ENCODE peak calls at places on chromosomes 12 and 14, in four cellular contexts. A, K, M and Y are unnamed samples.

GRCh38 chr12:107450541-107450940 is 235.1 kb upstream of the PWP1 start:
- DNase-seq in A (peak), K (no peak), M (no peak), Y (no peak)

GRCh38 chr12:48000878-48001321 is 3.4 kb downstream of the COL2A1 start:
- DNase-seq in K (peak), M (no peak), A (peak), Y (peak)

GRCh38 chr12:52525661-52526499 is 5.7 kb upstream of the KRT5 start:
- DNase-seq in K (no peak), A (no peak), M (no peak), Y (no peak)

GRCh38 chr12:42298887-42299286 is 27.0 kb downstream of the ZCRB1 start:
- DNase-seq in K (no peak), M (no peak), A (no peak), Y (no peak)

GRCh38 chr12:95118788-95119179 is 45.4 kb upstream of the NR2C1 start:
- DNase-seq in M (no peak), A (peak), K (peak), Y (no peak)

GRCh38 chr12:75641031-75641780 is 129.8 kb upstream of the KRR1 start:
- DNase-seq in K (peak), M (peak), A (no peak), Y (peak)

GRCh38 chr12:18683603-18684002 is 54.2 kb downstream of the PLCZ1 start:
- DNase-seq in M (no peak), A (no peak), K (peak), Y (no peak)

GRCh38 chr14:61403411-61403810 is 82.0 kb downstream of the PRKCH start:
- DNase-seq in A (no peak), K (no peak), M (no peak), Y (no peak)

GRCh38 chr14:33210304-33210703 is 271.6 kb downstream of the NPAS3 start:
- DNase-seq in K (peak), M (no peak), A (peak), Y (no peak)

DNA sequence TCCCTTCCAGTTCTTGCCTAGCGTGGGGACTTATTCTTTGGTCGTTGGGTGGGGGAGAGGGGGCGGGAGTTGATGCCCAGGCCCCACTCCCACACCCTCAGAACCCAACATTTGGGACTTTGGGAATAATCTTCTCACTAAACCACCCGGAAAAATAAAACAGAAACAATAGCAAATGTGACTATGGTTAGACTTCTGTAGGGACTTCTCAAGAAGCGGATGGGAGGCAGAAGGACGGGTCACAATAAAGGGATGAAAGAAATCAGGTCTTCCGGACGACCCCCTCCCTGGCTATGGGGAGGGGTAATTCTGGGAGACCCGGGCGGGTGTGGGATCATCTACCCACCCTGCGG is 28.5 kb upstream of the SMUG1 start:
- DNase-seq in K (no peak), A (no peak), M (no peak), Y (no peak)
- TF ChIP-seq CTCF in K (no peak), A (no peak), M (no peak), Y (no peak)

DNA sequence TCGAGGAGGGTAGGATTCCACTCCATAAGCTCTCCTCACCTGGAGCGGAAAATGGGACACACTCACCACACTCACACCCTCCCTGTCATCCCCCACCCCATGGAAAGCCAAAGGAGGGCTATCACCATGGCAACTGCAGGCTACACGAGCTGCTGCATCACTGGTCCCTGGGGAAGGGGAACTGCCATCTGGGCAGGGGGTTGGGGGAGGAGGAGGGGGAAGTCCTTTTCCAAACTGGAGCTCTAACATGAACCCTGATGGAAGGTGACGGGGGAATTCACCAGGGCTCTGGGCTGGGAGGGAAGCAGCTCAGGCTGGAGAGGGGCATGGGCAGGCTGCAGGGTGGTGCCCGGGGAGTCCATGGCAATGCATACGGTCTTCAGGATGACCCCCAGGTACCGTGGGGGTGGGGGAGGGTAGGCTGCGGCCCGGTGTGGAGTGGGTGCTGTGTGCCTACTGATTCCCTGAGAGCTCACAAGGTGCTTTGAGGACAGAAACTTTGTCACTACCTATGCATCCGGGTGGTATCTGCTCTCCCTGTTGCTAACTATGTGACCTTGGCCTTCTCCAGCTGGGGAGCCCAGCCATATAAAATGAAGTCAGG is 94.5 kb downstream of the LRRC74A start:
- DNase-seq in A (peak), K (no peak), M (no peak), Y (no peak)
- H3K4me3 ChIP-seq in A (peak), K (no peak), M (no peak), Y (no peak)

GRCh38 chr14:66396165-66396564 is 90.0 kb upstream of the CCDC196 start:
- DNase-seq in K (no peak), A (no peak), M (no peak), Y (no peak)

GRCh38 chr14:66395300-66395699 is 90.9 kb upstream of the CCDC196 start:
- DNase-seq in A (peak), K (no peak), M (no peak), Y (no peak)

GRCh38 chr14:66401447-66402095 is 84.6 kb upstream of the CCDC196 start:
- DNase-seq in K (peak), A (no peak), M (no peak), Y (no peak)

GRCh38 chr14:66403183-66403582 is 83.0 kb upstream of the CCDC196 start:
- DNase-seq in M (no peak), K (peak), A (peak), Y (no peak)

GRCh38 chr14:66398437-66398836 is 87.7 kb upstream of the CCDC196 start:
- DNase-seq in K (no peak), M (no peak), A (no peak), Y (no peak)
- TF ChIP-seq CTCF in K (no peak), M (no peak), A (no peak), Y (no peak)

GRCh38 chr12:116358850-116359761 is 81.6 kb upstream of the MED13L start:
- DNase-seq in K (peak), M (peak), A (peak), Y (peak)
- H3K4me3 ChIP-seq in K (peak), M (peak), A (peak), Y (no peak)

GRCh38 chr12:82425241-82425640 is 66.9 kb downstream of the METTL25 start:
- DNase-seq in K (peak), M (no peak), A (no peak), Y (no peak)

GRCh38 chr12:82426081-82426480 is 67.8 kb downstream of the METTL25 start:
- DNase-seq in A (no peak), K (no peak), M (no peak), Y (no peak)

GRCh38 chr12:82430541-82431145 is 72.3 kb downstream of the METTL25 start:
- DNase-seq in K (no peak), M (peak), A (no peak), Y (no peak)

GRCh38 chr12:82426586-82426985 is 68.3 kb downstream of the METTL25 start:
- DNase-seq in M (no peak), A (no peak), K (no peak), Y (no peak)
- TF ChIP-seq CTCF in M (no peak), A (no peak), K (no peak), Y (no peak)

GRCh38 chr14:52692248-52692962 is 3.0 kb downstream of the ERO1A start:
- DNase-seq in M (no peak), K (peak), A (no peak), Y (no peak)
- H3K4me3 ChIP-seq in M (no peak), K (no peak), A (no peak), Y (no peak)

GRCh38 chr14:23566782-23567185 is 807 bp downstream of the AP1G2 start:
- DNase-seq in K (peak), M (no peak), A (no peak), Y (no peak)

GRCh38 chr14:23568600-23569310 is 1.2 kb upstream of the AP1G2 start:
- DNase-seq in A (peak), K (peak), M (no peak), Y (no peak)

GRCh38 chr14:23568021-23568599 is 519 bp upstream of the AP1G2 start:
- DNase-seq in M (no peak), K (no peak), A (no peak), Y (no peak)

GRCh38 chr14:23566112-23566781 is 1.3 kb downstream of the AP1G2 start:
- DNase-seq in K (no peak), A (no peak), M (no peak), Y (no peak)

DNA sequence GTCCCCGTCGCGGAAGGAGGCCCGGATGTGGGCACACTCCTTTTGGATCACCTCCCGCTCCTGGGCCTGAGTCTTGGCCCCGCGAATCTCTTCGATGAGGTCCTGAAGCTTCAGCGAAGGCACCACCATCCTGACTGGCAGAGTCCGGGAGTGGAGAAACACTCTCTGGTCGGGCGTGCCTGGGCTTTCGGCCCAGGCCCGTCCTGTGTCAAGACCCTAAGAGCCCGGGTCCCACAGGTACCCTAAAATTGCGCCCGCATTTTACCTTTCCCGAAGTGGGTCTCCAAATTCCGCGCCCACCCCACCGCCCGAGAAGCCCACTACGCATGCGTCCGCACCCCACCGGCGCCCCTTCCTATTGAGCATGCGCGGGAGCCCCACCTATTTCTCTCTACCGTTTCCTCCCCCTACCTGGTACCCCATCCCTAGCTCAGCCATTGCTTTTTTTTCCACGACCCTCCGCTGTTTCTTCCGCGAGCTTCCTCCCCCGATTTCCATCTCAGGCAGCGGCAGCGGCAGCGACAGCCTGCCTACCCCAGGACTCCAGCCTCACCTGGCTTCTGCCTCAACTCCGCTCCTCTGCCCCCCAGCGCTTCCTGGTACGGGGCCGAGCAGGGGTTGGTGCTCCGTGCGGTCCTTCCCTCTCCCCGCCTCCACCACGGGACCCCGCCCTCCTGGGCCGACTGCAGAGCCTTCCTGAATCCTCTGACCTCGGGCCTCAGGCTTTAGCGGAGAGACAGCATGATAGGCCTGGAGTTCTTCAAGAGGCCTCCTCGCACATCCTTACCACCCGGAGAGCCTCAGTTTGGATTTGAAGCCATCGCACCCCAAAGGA is at the start of gene AP1G2:
- DNase-seq in K (peak), A (peak), M (no peak), Y (no peak)
- TF ChIP-seq CTCF in K (no peak), A (no peak), M (no peak), Y (no peak)

DNA sequence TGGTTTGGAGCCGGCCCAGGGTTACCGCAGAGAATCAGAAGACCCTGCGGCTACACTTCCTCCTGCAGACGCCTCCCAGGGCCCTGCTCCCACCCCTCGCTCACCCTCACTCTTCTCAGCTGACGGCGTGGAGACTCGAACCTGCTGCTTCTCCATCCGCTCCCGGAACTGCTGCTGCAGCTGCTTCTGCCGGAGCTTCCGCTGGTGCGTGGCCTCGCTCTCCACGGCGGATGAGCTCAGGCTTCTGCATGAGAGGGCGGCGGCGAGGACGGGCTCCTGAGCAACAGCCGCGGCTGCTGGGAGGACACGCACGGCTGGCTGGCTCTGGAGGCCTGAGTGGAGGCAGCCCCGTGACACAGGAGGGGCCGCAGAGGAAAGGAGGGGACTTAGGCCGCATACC is 33.3 kb downstream of the RAD52 start:
- DNase-seq in K (no peak), A (peak), M (no peak), Y (peak)
- H3K4me3 ChIP-seq in K (no peak), A (no peak), M (no peak), Y (no peak)

DNA sequence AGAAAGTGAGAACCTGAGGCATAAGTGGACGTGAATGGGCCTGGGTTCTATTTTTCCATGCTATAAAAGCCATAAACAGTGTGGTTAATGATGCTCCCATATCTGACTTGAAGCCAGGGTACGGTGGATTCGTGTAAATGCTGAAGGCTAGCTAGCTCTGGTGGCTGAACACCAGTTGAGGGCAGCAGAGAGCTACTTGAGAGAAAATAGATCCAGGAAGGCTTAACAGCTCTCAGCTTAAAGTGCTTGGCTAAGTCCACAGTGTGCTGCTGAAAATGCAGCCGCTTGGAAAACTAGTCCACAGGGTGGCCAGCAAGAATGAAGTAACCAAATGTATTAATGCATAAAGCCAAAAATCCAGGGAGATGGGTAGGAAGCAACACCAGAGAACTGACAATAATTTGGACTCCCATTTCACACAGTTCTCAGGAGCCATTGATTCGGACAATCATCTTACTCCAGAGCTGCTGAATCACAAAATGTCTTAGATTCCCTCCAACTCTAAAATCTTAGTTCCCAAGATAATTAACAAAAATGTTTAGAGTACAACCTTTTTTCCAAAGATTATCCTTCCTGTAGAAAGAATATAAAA is 15.0 kb upstream of the FOXG1 start:
- DNase-seq in K (peak), A (peak), M (no peak), Y (no peak)
- TF ChIP-seq CTCF in K (peak), A (peak), M (peak), Y (peak)